ENCODE peak calls at places on chromosome 10, in eight cellular contexts. W is body of pancreas, P is right atrium auricular region, I is psoas muscle, F is ovary, G is spleen, B is SK-N-SH, Z is upper lobe of right lung. D is an unnamed sample.
A peak's percentile ranks its signal among the peaks of the same experiment; 100 is the strongest.

GRCh38 chr10:99506416-99506815 is 26.3 kb upstream of the NKX2-3 start:
- DNase-seq in Z (no peak), B (no peak), I (no peak), F (no peak), W (no peak), G (no peak), P (no peak), D (no peak)

GRCh38 chr10:100894033-100894432 is 18.7 kb upstream of the SLF2 start:
- DNase-seq in W (no peak), Z (no peak), B (no peak), P (peak; percentile 49), I (no peak), F (no peak), G (no peak), D (no peak)

GRCh38 chr10:77264107-77264506 is 373.5 kb downstream of the KCNMA1 start:
- DNase-seq in G (no peak), F (no peak), W (no peak), B (no peak), P (no peak), I (no peak), Z (no peak), D (no peak)

GRCh38 chr10:49613160-49613881 is 516 bp upstream of the CHAT start:
- DNase-seq in W (no peak), I (no peak), B (no peak), F (no peak), G (peak; percentile 45), Z (peak; percentile 42), P (no peak), D (no peak)

GRCh38 chr10:1034758-1035157 is 9.1 kb upstream of the IDI2 start:
- DNase-seq in W (no peak), Z (no peak), I (no peak), F (no peak), B (no peak), P (no peak), G (no peak), D (no peak)

GRCh38 chr10:126957111-126957510 is 51.9 kb downstream of the DOCK1 start:
- DNase-seq in W (no peak), B (no peak), Z (no peak), G (no peak), F (no peak), I (no peak), P (no peak), D (no peak)

GRCh38 chr10:1747590-1748157 is 10.3 kb upstream of the ADARB2 start:
- DNase-seq in Z (no peak), I (no peak), G (no peak), W (no peak), B (no peak), P (no peak), F (no peak), D (no peak)

GRCh38 chr10:14397069-14397468 is 66.3 kb upstream of the FRMD4A start:
- DNase-seq in G (no peak), Z (peak; percentile 77), W (no peak), F (peak; percentile 69), I (peak; percentile 75), P (peak; percentile 62), B (peak; percentile 9), D (peak; percentile 64)

GRCh38 chr10:102420443-102420809 is 210 bp upstream of the FBXL15 start:
- DNase-seq in Z (no peak), F (no peak), W (peak; percentile 95), G (no peak), B (peak; percentile 80), P (no peak), I (no peak), D (no peak)

GRCh38 chr10:8278099-8278498 is 223.6 kb downstream of the GATA3 start:
- DNase-seq in F (no peak), W (no peak), G (no peak), Z (no peak), I (no peak), B (no peak), P (no peak), D (no peak)

GRCh38 chr10:113435881-113436280 is 117.0 kb upstream of the HABP2 start:
- DNase-seq in I (no peak), G (no peak), F (no peak), Z (no peak), P (no peak), B (no peak), W (no peak), D (no peak)

GRCh38 chr10:3060481-3060889 is 6.9 kb upstream of the PFKP start:
- DNase-seq in F (no peak), I (no peak), P (no peak), Z (no peak), B (no peak), W (no peak), G (no peak), D (no peak)

GRCh38 chr10:61971016-61971350 is 69.5 kb downstream of the ARID5B start:
- DNase-seq in B (no peak), P (no peak), Z (no peak), F (no peak), I (no peak), G (no peak), W (no peak), D (no peak)

GRCh38 chr10:93495654-93496321 is 624 bp upstream of the CEP55 start:
- DNase-seq in G (peak; percentile 83), Z (no peak), P (no peak), F (peak; percentile 32), I (peak; percentile 25), W (peak; percentile 27), B (peak; percentile 44), D (no peak)

GRCh38 chr10:131098416-131098952 is 213.0 kb downstream of the TCERG1L start:
- DNase-seq in G (no peak), I (no peak), W (no peak), P (no peak), Z (no peak), B (peak; percentile 59), F (no peak), D (peak; percentile 10)

GRCh38 chr10:30219977-30220751 is 128.9 kb downstream of the MTPAP start:
- DNase-seq in G (no peak), I (no peak), B (no peak), Z (no peak), W (no peak), F (no peak), P (no peak), D (peak; percentile 47)

GRCh38 chr10:92150798-92151197 is 140.1 kb downstream of the CPEB3 start:
- DNase-seq in I (no peak), F (no peak), P (no peak), Z (no peak), W (no peak), G (no peak), B (peak; percentile 17), D (no peak)

GRCh38 chr10:104340099-104340594 is 1.9 kb upstream of the ITPRIP start:
- DNase-seq in W (peak; percentile 69), I (no peak), G (no peak), F (peak; percentile 17), Z (no peak), P (no peak), B (no peak), D (no peak)

GRCh38 chr10:47361293-47361692 is 13.1 kb downstream of the RBP3 start:
- DNase-seq in Z (no peak), W (peak; percentile 69), B (peak; percentile 81), P (no peak), I (no peak), F (no peak), G (peak; percentile 59), D (no peak)

GRCh38 chr10:114245128-114245791 is 6.2 kb downstream of the VWA2 start:
- DNase-seq in G (no peak), W (peak; percentile 72), F (no peak), Z (no peak), B (no peak), P (no peak), I (no peak), D (no peak)

GRCh38 chr10:14185501-14186045 is 145.2 kb downstream of the FRMD4A start:
- DNase-seq in I (no peak), B (no peak), F (no peak), G (no peak), Z (no peak), W (no peak), P (no peak), D (no peak)

DNA sequence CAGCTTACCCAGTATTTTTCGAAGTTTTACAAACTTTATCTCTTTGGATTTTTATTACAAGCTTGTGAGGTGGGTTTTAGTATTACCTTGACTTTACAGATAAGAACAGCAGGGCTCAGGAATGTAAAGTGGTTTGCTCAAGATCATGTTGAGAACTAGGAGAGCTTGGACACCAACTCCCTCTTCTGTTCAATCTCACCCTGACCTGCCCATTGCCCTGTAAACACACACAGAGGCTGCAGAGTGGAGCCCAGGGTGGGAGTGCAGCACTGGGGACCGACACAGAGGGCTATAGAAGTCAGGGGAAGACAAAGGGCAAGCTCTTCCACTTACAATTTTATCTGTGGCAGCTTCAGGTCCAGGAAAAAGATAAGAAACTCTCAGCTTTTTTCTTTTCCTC is 4.6 kb upstream of the TSPAN14 start:
- DNase-seq in B (no peak), P (no peak), F (no peak), Z (no peak), I (no peak), G (no peak), W (no peak), D (no peak)
- H3K4me3 ChIP-seq in B (no peak overlapping the region), P (no peak overlapping the region), F (no peak overlapping the region), Z (no peak overlapping the region), I (no peak overlapping the region), G (no peak overlapping the region), W (no peak overlapping the region), D (no peak overlapping the region)

DNA sequence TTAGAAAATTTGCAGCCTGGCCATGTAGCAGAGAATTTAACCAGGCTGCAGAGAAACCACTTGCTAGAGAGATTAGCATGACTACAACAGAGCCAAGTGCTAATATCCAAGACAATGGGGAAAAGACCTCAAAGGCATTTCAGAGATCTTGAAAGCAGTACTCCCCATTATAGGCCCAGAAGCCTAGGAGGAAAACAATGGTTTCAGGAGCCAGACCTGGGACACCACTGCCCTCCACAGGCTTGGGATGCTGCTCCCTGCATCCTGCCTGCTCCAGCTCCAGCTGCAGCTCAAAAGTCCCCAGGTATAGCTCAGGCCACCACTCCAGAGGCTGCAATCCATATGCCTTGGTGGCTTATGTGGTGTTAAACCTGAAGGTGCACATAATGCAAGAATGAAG is 101.5 kb upstream of the TMEM72 start:
- DNase-seq in I (no peak), B (no peak), Z (no peak), W (no peak), G (no peak), F (no peak), P (no peak), D (no peak)
- TF ChIP-seq CTCF in I (no peak), B (peak; percentile 31), Z (no peak), W (no peak), G (no peak), F (no peak), P (no peak), D (no peak)

GRCh38 chr10:86959737-86960002 is 1.3 kb downstream of the SNCG start:
- DNase-seq in B (no peak), I (no peak), G (no peak), F (no peak), P (no peak), Z (no peak), W (no peak), D (no peak)
- H3K4me1 ChIP-seq in B (peaks cover 6% of the 10 kb centered on the region), I (no peaks in the 10 kb centered on the region), G (peaks cover 56% of the 10 kb centered on the region), F (peaks cover 34% of the 10 kb centered on the region), P (no peaks in the 10 kb centered on the region), Z (peaks cover 21% of the 10 kb centered on the region), W (peaks cover 12% of the 10 kb centered on the region), D (peaks cover 42% of the 10 kb centered on the region)

DNA sequence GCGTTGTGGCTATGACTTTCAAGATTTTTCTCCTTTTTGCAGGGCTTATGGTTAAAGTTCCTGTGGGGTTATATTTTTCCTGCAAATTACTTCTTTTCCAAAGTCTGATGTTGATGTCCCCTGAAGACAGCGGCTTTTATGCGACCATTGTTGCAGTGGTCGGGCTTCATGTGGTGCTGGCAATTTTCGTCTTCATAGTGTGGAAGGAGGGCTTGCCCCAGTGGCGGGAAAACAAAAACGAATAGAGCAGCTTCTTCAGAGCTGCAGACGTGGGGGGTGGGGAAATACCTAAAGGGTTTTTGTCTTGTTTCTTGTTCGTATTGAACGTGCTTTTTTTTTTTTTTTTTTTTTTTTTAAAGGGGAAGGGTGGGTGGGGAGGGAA is 53.8 kb downstream of the MCMBP start:
- DNase-seq in B (peak; percentile 37), P (no peak), G (no peak), Z (no peak), F (no peak), I (no peak), W (no peak), D (no peak)
- H3K4me3 ChIP-seq in B (no peak overlapping the region), P (peak overlapping the region; percentile 23), G (peak overlapping the region; percentile 37), Z (no peak overlapping the region), F (peak overlapping the region; percentile 30), I (peak overlapping the region; percentile 17), W (no peak overlapping the region), D (peak overlapping the region; percentile 41)